ENCODE peak calls at places on chromosomes 4 and X, in six cellular contexts. A is activated naive CD4-positive, alpha-beta T cell treated with anti-CD3 and anti-CD28 coated beads for 36 hours; M is adrenal gland; E is iPS DF 6.9; T is lower lobe of right lung; G is Calu3. L is an unnamed sample.

GRCh38 chr4:101279377-101279871 is 67.9 kb downstream of the PPP3CA start:
- DNase-seq in A (peak), M (peak), G (no peak), E (no peak), T (no peak), L (no peak)

GRCh38 chrX:124931241-124931640 is 388.4 kb upstream of the TEX13C start:
- DNase-seq in M (no peak), E (no peak), T (no peak), G (no peak), A (no peak), L (no peak)

GRCh38 chr4:8586671-8587468 is 5.7 kb upstream of the CPZ start:
- DNase-seq in E (no peak), A (no peak), G (peak), T (peak), M (no peak), L (peak)

GRCh38 chr4:75705198-75705712 is 19.1 kb upstream of the USO1 start:
- DNase-seq in M (no peak), E (peak), G (no peak), A (no peak), T (no peak), L (no peak)

GRCh38 chrX:154799554-154800348 is 5.5 kb downstream of the MPP1 start:
- DNase-seq in G (peak), A (no peak), T (no peak), E (no peak), M (no peak), L (peak)

GRCh38 chr4:140789752-140790151 is 33.6 kb upstream of the TBC1D9 start:
- DNase-seq in A (no peak), M (no peak), E (no peak), G (no peak), T (no peak), L (no peak)

GRCh38 chr4:47383829-47384427 is 79.6 kb downstream of the COMMD8 start:
- DNase-seq in G (no peak), A (no peak), T (no peak), M (no peak), E (no peak), L (no peak)

GRCh38 chr4:145618210-145618911 is 824 bp upstream of the MMAA start:
- DNase-seq in T (no peak), A (peak), G (no peak), E (no peak), M (no peak), L (peak)

GRCh38 chr4:186820371-186820990 is 96.8 kb upstream of the FAT1 start:
- DNase-seq in M (no peak), T (peak), G (peak), A (no peak), E (no peak), L (peak)

GRCh38 chr4:10589808-10590207 is 94.8 kb downstream of the CLNK start:
- DNase-seq in A (peak), M (no peak), G (no peak), T (no peak), E (no peak), L (no peak)

GRCh38 chrX:19121898-19122640 is at the start of gene ADGRG2:
- DNase-seq in E (no peak), T (peak), A (no peak), M (peak), G (peak), L (peak)

GRCh38 chr4:86544313-86544966 is 49.7 kb upstream of the PTPN13 start:
- DNase-seq in M (no peak), A (no peak), E (no peak), T (no peak), G (no peak), L (no peak)

GRCh38 chr4:7108046-7108625 is 40.3 kb upstream of the GRPEL1 start:
- DNase-seq in A (no peak), M (no peak), E (no peak), G (no peak), T (peak), L (no peak)

GRCh38 chr4:87005690-87006461 is 71.1 kb downstream of the AFF1 start:
- DNase-seq in T (no peak), G (no peak), A (peak), M (no peak), E (no peak), L (no peak)

GRCh38 chrX:133742602-133743305 is 242.6 kb downstream of the GPC3 start:
- DNase-seq in A (no peak), E (no peak), M (no peak), T (no peak), G (no peak), L (no peak)

GRCh38 chrX:130118396-130118795 is 8.1 kb upstream of the ELF4 start:
- DNase-seq in G (peak), A (no peak), E (no peak), T (no peak), M (no peak), L (peak)

GRCh38 chr4:86522349-86522748 is 71.8 kb upstream of the PTPN13 start:
- DNase-seq in T (no peak), E (no peak), A (no peak), M (no peak), G (no peak), L (no peak)

L was measured in thyroid gland.